ENCODE peak calls at places on chromosomes 3 and 15, in eight cellular contexts. Q, C, N, M, P, A, O and F are unnamed samples.
A peak's percentile ranks its signal among the peaks of the same experiment; 100 is the strongest.

GRCh38 chr3:179324270-179324754 is 1.5 kb downstream of the ZNF639 start:
- DNase-seq in Q (no peak), C (peak; percentile 40), N (no peak), M (no peak), P (peak; percentile 48), A (no peak), O (no peak), F (peak; percentile 37)

GRCh38 chr15:60004846-60005351 is 788 bp downstream of the FOXB1 start:
- DNase-seq in Q (no peak), C (no peak), N (no peak), M (no peak), P (no peak), A (no peak), O (no peak), F (peak; percentile 5)

GRCh38 chr15:96047255-96047931 is 283.1 kb upstream of the NR2F2 start:
- DNase-seq in Q (no peak), C (peak; percentile 91), N (no peak), M (no peak), P (no peak), A (no peak), O (peak; percentile 81), F (peak; percentile 87)

GRCh38 chr3:113668015-113668414 is 28.4 kb downstream of the USF3 start:
- DNase-seq in Q (no peak), C (peak; percentile 58), N (no peak), M (no peak), P (no peak), A (no peak), O (no peak), F (peak; percentile 29)

GRCh38 chr15:96183020-96183926 is 147.2 kb upstream of the NR2F2 start:
- DNase-seq in Q (no peak), C (no peak), N (no peak), M (peak; percentile 34), P (no peak), A (no peak), O (no peak), F (peak; percentile 36)

GRCh38 chr15:76057332-76058000 is 2.3 kb upstream of the TMEM266 start:
- DNase-seq in Q (peak; percentile 43), C (peak; percentile 16), N (no peak), M (peak; percentile 46), P (peak; percentile 60), A (peak; percentile 75), O (no peak), F (peak; percentile 34)

GRCh38 chr3:191383104-191383503 is 52.8 kb upstream of the UTS2B start:
- DNase-seq in Q (no peak), C (no peak), N (no peak), M (no peak), P (no peak), A (no peak), O (peak; percentile 40), F (peak; percentile 94)

GRCh38 chr3:53149699-53150098 is 11.3 kb upstream of the PRKCD start:
- DNase-seq in Q (no peak), C (no peak), N (peak; percentile 18), M (no peak), P (no peak), A (no peak), O (no peak), F (no peak)

GRCh38 chr3:42689421-42690014 is 4.2 kb downstream of the KLHL40 start:
- DNase-seq in Q (no peak), C (no peak), N (no peak), M (no peak), P (no peak), A (no peak), O (no peak), F (no peak)

GRCh38 chr15:63037996-63038720 is 4.4 kb upstream of the TPM1 start:
- DNase-seq in Q (no peak), C (no peak), N (no peak), M (no peak), P (no peak), A (no peak), O (no peak), F (no peak)

GRCh38 chr15:99368743-99369142 is 117.5 kb downstream of the LRRC28 start:
- DNase-seq in Q (no peak), C (no peak), N (no peak), M (no peak), P (no peak), A (no peak), O (no peak), F (no peak)

GRCh38 chr15:42494998-42495360 is 455 bp upstream of the SNAP23 start:
- DNase-seq in Q (peak; percentile 76), C (peak; percentile 58), N (peak; percentile 51), M (peak; percentile 18), P (no peak), A (peak; percentile 75), O (peak; percentile 23), F (peak; percentile 76)

GRCh38 chr3:160180581-160181216 is 44.5 kb upstream of the C3orf80 start:
- DNase-seq in Q (no peak), C (no peak), N (no peak), M (no peak), P (no peak), A (no peak), O (peak; percentile 53), F (peak; percentile 90)

GRCh38 chr15:58564967-58565366 is 133.2 kb downstream of the LIPC start:
- DNase-seq in Q (no peak), C (no peak), N (no peak), M (no peak), P (no peak), A (no peak), O (no peak), F (no peak)

DNA sequence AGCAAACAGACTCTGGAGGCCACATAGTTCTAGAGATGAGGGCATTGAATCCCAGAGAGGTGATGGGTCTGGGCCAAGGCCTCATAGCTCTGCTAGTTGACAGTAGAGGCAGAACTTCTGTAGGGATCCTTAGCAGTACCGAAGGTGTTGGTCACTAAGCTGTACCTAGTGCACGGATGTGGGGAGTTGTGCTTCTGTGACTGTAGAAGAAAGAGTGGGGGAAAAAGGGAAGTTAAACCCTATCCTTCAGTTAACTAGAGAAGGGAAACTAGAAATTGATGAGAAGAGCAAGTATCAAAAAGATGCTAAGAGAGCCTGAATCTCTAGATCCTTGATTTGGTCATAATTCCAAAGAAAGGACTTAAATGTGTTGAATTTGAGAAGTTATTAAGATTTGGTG is 186.7 kb downstream of the NFKBIZ start:
- DNase-seq in Q (no peak), C (no peak), N (no peak), M (no peak), P (peak; percentile 19), A (no peak), O (no peak), F (no peak)
- TF ChIP-seq CTCF in Q (no peak), C (no peak), N (no peak), M (no peak), P (no peak), A (no peak), O (no peak), F (no peak)

DNA sequence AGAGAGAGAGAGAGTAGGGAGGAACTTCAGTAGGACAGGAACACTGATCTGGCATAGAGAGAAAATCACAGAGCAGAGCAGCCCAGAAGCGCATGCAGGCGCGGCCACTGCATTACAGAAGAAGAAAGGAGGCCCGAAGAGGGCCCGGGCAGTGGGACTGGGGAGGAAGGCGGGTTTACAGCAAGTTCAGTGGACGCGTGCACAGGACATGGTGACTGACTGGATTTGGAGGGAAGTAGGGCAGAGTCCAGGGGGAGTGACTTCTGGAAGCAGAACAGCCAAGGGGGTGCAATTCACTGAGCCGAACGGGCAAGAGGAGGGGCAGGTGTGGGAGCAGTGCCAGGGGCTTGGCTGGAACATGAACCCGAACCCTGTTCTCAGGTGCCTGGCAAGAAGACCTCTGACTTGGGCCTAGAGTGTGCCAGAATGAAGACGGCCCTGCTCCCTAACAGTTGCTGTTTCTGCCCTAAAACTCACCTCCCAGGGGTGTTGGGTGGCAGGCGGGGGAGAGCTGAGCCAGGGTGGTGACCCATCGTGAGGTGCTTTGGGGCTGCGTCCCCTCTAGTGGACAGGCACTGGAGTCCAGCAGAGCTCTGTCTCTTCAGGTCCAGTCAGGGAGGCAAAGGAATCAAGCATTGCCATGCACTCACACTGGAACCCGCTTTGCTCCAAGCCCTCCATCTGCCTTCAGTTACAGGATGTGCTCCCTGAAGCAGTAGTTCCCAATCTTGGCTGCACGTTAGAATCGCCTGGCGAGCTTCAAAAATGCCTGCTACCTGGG is 101.2 kb upstream of the HES1 start:
- DNase-seq in Q (no peak), C (no peak), N (no peak), M (no peak), P (peak; percentile 25), A (no peak), O (no peak), F (no peak)
- H3K4me3 ChIP-seq in Q (no peak overlapping the region), C (no peak overlapping the region), N (no peak overlapping the region), M (no peak overlapping the region), P (peak overlapping the region; percentile 24), A (no peak overlapping the region), O (no peak overlapping the region), F (no peak overlapping the region)

DNA sequence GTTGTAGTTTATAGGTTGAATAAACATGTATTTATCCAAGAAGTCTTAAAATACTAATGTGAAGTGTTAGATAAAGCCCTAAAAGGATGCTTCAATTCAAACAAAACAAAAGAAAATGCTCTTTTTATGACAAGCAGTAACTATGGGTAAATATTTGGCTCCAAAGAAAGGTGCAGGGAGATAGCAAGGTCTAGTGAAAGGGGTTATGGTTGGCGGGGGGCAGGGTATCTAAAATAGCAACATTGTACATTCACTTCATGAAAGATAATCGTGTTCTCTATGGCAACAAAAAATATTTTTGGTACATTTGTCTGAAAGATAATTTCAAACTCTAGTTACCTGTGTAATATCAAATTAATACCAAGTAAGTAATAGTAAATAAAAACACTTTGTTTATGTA is 149.5 kb downstream of the FGF12 start:
- DNase-seq in Q (no peak), C (no peak), N (no peak), M (no peak), P (no peak), A (no peak), O (no peak), F (no peak)
- TF ChIP-seq CTCF in Q (no peak), C (no peak), N (no peak), M (no peak), P (no peak), A (no peak), O (no peak), F (no peak)

GRCh38 chr3:97938444-97938843 is 33.8 kb downstream of the RIOX2 start:
- DNase-seq in Q (no peak), C (peak; percentile 46), N (no peak), M (no peak), P (no peak), A (no peak), O (no peak), F (no peak)
- H3K4me3 ChIP-seq in Q (no peak overlapping the region), C (no peak overlapping the region), N (no peak overlapping the region), M (no peak overlapping the region), P (no peak overlapping the region), A (no peak overlapping the region), O (no peak overlapping the region), F (no peak overlapping the region)

GRCh38 chr3:70618151-70618550 is 305.7 kb upstream of the MDFIC2 start:
- DNase-seq in Q (no peak), C (no peak), N (no peak), M (no peak), P (no peak), A (no peak), O (no peak), F (no peak)

GRCh38 chr3:70612920-70613319 is 300.5 kb upstream of the MDFIC2 start:
- DNase-seq in Q (no peak), C (no peak), N (no peak), M (no peak), P (no peak), A (no peak), O (no peak), F (no peak)

GRCh38 chr3:70608434-70608833 is 296.0 kb upstream of the MDFIC2 start:
- DNase-seq in Q (no peak), C (no peak), N (no peak), M (no peak), P (no peak), A (no peak), O (no peak), F (no peak)

GRCh38 chr3:70615286-70615685 is 302.8 kb upstream of the MDFIC2 start:
- DNase-seq in Q (no peak), C (no peak), N (no peak), M (no peak), P (no peak), A (no peak), O (no peak), F (no peak)

GRCh38 chr3:70614111-70614510 is 301.7 kb upstream of the MDFIC2 start:
- DNase-seq in Q (no peak), C (no peak), N (no peak), M (no peak), P (no peak), A (no peak), O (no peak), F (no peak)
- TF ChIP-seq CTCF in Q (no peak), C (no peak), N (no peak), M (no peak), P (peak; percentile 13), A (no peak), O (no peak), F (no peak)